ENCODE peak calls at places on chromosomes 11 and 22, in six cellular contexts. E is body of pancreas, N is HepG2, O is ovary, D is IMR-90, X is adrenal gland. T is an unnamed sample.

GRCh38 chr11:108887436-108888238 is 222.8 kb downstream of the DDX10 start:
- DNase-seq in E (no peak), N (no peak), O (no peak), D (no peak), X (no peak), T (no peak)

GRCh38 chr11:91199866-91200265 is 977.0 kb upstream of the CHORDC1 start:
- DNase-seq in E (no peak), N (no peak), O (no peak), D (no peak), X (no peak), T (no peak)

GRCh38 chr11:10125522-10126133 is 168.4 kb downstream of the SBF2 start:
- DNase-seq in E (no peak), N (no peak), O (no peak), D (peak), X (no peak), T (no peak)

GRCh38 chr11:104154296-104154695 is 9.7 kb downstream of the PDGFD start:
- DNase-seq in E (no peak), N (no peak), O (no peak), D (no peak), X (no peak), T (no peak)

GRCh38 chr22:19595532-19595931 is 71.3 kb upstream of the CLDN5 start:
- DNase-seq in E (no peak), N (no peak), O (no peak), D (no peak), X (no peak), T (no peak)

GRCh38 chr22:34105461-34106062 is 185.3 kb upstream of the LARGE1 start:
- DNase-seq in E (peak), N (peak), O (peak), D (no peak), X (peak), T (peak)

GRCh38 chr11:108125126-108125525 is 3.8 kb downstream of the ACAT1 start:
- DNase-seq in E (no peak), N (no peak), O (no peak), D (no peak), X (no peak), T (no peak)

GRCh38 chr11:75174781-75175370 is 24.0 kb downstream of the SLCO2B1 start:
- DNase-seq in E (no peak), N (no peak), O (peak), D (peak), X (peak), T (peak)

GRCh38 chr11:119318240-119319135 is 1.6 kb upstream of the MCAM start:
- DNase-seq in E (no peak), N (peak), O (no peak), D (peak), X (peak), T (peak)

GRCh38 chr11:12284321-12285050 is 92.9 kb upstream of the PARVA start:
- DNase-seq in E (no peak), N (no peak), O (no peak), D (peak), X (no peak), T (peak)

GRCh38 chr11:47918882-47919495 is 61.4 kb upstream of the PTPRJ start:
- DNase-seq in E (no peak), N (no peak), O (no peak), D (peak), X (no peak), T (no peak)

GRCh38 chr11:103907548-103908455 is 128.6 kb upstream of the DDI1 start:
- DNase-seq in E (no peak), N (no peak), O (no peak), D (peak), X (no peak), T (no peak)

GRCh38 chr22:42160830-42161696 is 30.5 kb upstream of the CYP2D6 start:
- DNase-seq in E (no peak), N (no peak), O (no peak), D (no peak), X (no peak), T (no peak)

GRCh38 chr11:96179905-96180304 is 163.1 kb downstream of the MAML2 start:
- DNase-seq in E (no peak), N (no peak), O (no peak), D (no peak), X (no peak), T (no peak)

GRCh38 chr11:103735497-103736032 is 300.9 kb upstream of the DDI1 start:
- DNase-seq in E (no peak), N (no peak), O (no peak), D (peak), X (no peak), T (no peak)

GRCh38 chr11:133531971-133532651 is at the start of gene OPCML:
- DNase-seq in E (no peak), N (no peak), O (no peak), D (no peak), X (no peak), T (no peak)

GRCh38 chr22:19844423-19845368 is 10.0 kb downstream of the GNB1L start:
- DNase-seq in E (no peak), N (no peak), O (no peak), D (peak), X (peak), T (peak)

GRCh38 chr11:108498046-108498815 is at the start of gene POGLUT3:
- DNase-seq in E (peak), N (peak), O (peak), D (peak), X (peak), T (peak)

GRCh38 chr11:27213232-27213660 is 149.8 kb downstream of the CCDC34 start:
- DNase-seq in E (no peak), N (no peak), O (no peak), D (peak), X (peak), T (no peak)

GRCh38 chr11:47430524-47430923 is 4.3 kb upstream of the PSMC3 start:
- DNase-seq in E (no peak), N (no peak), O (no peak), D (no peak), X (no peak), T (no peak)

GRCh38 chr11:12119502-12119901 is 9.1 kb downstream of the MICAL2 start:
- DNase-seq in E (no peak), N (no peak), O (no peak), D (no peak), X (no peak), T (no peak)

GRCh38 chr22:35116817-35117216 is 50.9 kb downstream of the ISX start:
- DNase-seq in E (no peak), N (no peak), O (no peak), D (no peak), X (no peak), T (no peak)

GRCh38 chr11:9506489-9507343 is 45.9 kb downstream of the ZNF143 start:
- DNase-seq in E (peak), N (peak), O (peak), D (peak), X (peak), T (peak)

GRCh38 chr11:76805206-76805913 is 22.2 kb downstream of the TSKU start:
- DNase-seq in E (no peak), N (no peak), O (no peak), D (peak), X (no peak), T (no peak)

GRCh38 chr11:1546536-1547466 is 25.3 kb downstream of the DUSP8 start:
- DNase-seq in E (peak), N (no peak), O (no peak), D (peak), X (no peak), T (no peak)

GRCh38 chr11:65133724-65134123 is 595 bp downstream of the SYVN1 start:
- DNase-seq in E (no peak), N (no peak), O (no peak), D (no peak), X (peak), T (no peak)

GRCh38 chr11:26777276-26777939 is 55.5 kb upstream of the SLC5A12 start:
- DNase-seq in E (no peak), N (no peak), O (no peak), D (peak), X (no peak), T (no peak)

GRCh38 chr11:2669926-2670469 is 29.8 kb downstream of the KCNQ1OT1 start:
- DNase-seq in E (no peak), N (no peak), O (no peak), D (no peak), X (no peak), T (no peak)

GRCh38 chr11:71114124-71114851 is 138.1 kb downstream of the SHANK2 start:
- DNase-seq in E (no peak), N (no peak), O (no peak), D (no peak), X (no peak), T (no peak)

GRCh38 chr11:31233425-31233824 is 136.1 kb downstream of the DCDC1 start:
- DNase-seq in E (no peak), N (peak), O (no peak), D (no peak), X (no peak), T (no peak)

GRCh38 chr11:8917157-8917820 is 6.3 kb downstream of the AKIP1 start:
- DNase-seq in E (no peak), N (peak), O (peak), D (peak), X (no peak), T (no peak)

GRCh38 chr22:50267591-50268390 is 2.4 kb downstream of the MAPK11 start:
- DNase-seq in E (peak), N (no peak), O (peak), D (peak), X (peak), T (no peak)

GRCh38 chr11:66289548-66290331 is 797 bp upstream of the YIF1A start:
- DNase-seq in E (peak), N (no peak), O (no peak), D (no peak), X (no peak), T (no peak)

GRCh38 chr22:47116426-47117341 is 354.2 kb downstream of the TBC1D22A start:
- DNase-seq in E (peak), N (no peak), O (no peak), D (no peak), X (no peak), T (no peak)

GRCh38 chr11:16739326-16739875 is 954 bp downstream of the C11orf58 start:
- DNase-seq in E (no peak), N (no peak), O (no peak), D (peak), X (no peak), T (no peak)

GRCh38 chr22:50268655-50269113 is 1.5 kb downstream of the MAPK11 start:
- DNase-seq in E (peak), N (no peak), O (peak), D (no peak), X (no peak), T (no peak)

GRCh38 chr22:44024288-44024908 is at the start of gene PARVB:
- DNase-seq in E (peak), N (no peak), O (peak), D (no peak), X (peak), T (no peak)
- TF ChIP-seq POLR2A in E (no peak), N (no peak), O (no peak), D (peak), X (no peak), T (no peak)

DNA sequence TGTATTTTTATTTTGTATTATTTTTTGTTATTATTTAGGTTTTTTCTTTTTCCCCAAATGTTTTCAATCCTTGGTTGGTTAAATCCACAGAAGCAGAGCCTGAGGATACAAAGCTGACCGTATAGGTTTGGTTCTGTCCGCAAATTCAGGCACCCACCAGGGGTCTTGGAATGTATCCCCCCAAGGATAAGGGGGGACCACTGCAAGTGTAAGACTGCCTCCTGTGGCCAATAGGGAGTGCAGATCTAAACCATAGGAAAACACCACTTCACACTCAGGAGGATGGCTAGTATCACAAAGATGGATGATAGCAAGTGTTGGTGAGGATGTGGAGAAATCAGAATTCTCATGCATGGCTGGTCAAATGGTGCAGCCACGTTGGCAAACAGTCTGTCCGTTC is 20.0 kb downstream of the CPT1A start:
- DNase-seq in E (no peak), N (no peak), O (no peak), D (no peak), X (no peak), T (no peak)
- TF ChIP-seq CTCF in E (no peak), N (no peak), O (no peak), D (no peak), X (no peak), T (no peak)

DNA sequence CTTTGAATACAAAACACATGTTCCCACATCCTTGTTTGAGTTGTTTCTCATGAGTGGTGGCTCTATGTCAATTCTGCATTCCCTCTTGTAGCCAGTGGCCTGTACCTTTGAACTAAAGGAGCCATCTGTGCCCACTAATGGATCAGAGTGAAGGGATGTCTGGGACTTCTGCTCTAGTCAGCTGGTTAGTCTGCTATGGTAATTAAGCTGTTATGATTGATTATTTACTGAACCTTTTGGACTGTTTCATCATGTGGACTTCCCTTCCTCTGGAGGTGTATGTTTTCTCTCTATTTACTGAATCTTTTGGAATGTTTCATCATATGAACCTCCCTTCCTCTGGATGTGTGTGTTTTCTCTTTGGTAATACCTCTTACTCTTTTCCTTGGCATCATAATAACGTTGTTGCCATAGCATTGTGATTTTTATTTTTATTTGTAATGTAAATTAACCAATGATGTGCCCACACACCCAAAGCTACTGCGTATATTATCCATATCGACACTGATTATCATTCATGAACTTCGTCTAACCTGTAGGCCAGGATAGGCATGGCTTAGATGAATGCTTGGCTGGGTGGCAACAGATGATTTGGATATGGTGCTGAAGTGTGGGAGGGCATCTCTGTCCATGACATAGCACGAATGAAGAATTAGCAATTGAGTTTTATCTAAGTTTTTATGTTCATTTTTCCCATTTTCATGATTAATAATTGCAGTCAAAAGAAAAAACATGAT is 112.3 kb upstream of the SORL1-AS1 start:
- DNase-seq in E (no peak), N (peak), O (no peak), D (no peak), X (no peak), T (no peak)
- TF ChIP-seq POLR2A in E (no peak), N (peak), O (no peak), D (no peak), X (no peak), T (no peak)

GRCh38 chr22:46102752-46103151 is 47.6 kb upstream of the PPARA start:
- DNase-seq in E (no peak), N (no peak), O (no peak), D (no peak), X (peak), T (no peak)
- TF ChIP-seq CTCF in E (no peak), N (no peak), O (no peak), D (no peak), X (no peak), T (no peak)